ENCODE peak calls at places on chromosomes 3 and 15, in five cellular contexts. One of them, this sample, is unnamed.

GRCh38 chr3:185175370-185175987 is 22.6 kb upstream of the C3orf70 start:
- DNase-seq in tibial artery: no peak
- DNase-seq in H9: peak
- DNase-seq in coronary artery: no peak
- DNase-seq in stomach: peak
- DNase-seq in this sample: no peak

GRCh38 chr3:143090486-143090885 is 29.1 kb upstream of the CHST2 start:
- DNase-seq in H9: no peak
- DNase-seq in stomach: peak
- DNase-seq in tibial artery: no peak
- DNase-seq in coronary artery: no peak
- DNase-seq in this sample: no peak

GRCh38 chr3:144426366-144426765 is 454.7 kb downstream of the DIPK2A start:
- DNase-seq in stomach: no peak
- DNase-seq in coronary artery: no peak
- DNase-seq in tibial artery: no peak
- DNase-seq in H9: no peak
- DNase-seq in this sample: no peak

GRCh38 chr3:102449341-102449740 is 14.5 kb downstream of the ZPLD1 start:
- DNase-seq in stomach: no peak
- DNase-seq in coronary artery: no peak
- DNase-seq in tibial artery: no peak
- DNase-seq in H9: no peak
- DNase-seq in this sample: no peak

GRCh38 chr3:195911041-195911945 is 2.9 kb upstream of the TNK2 start:
- DNase-seq in stomach: no peak
- DNase-seq in coronary artery: no peak
- DNase-seq in H9: no peak
- DNase-seq in tibial artery: no peak
- DNase-seq in this sample: no peak

GRCh38 chr3:58249358-58250092 is 11.9 kb downstream of the ABHD6 start:
- DNase-seq in tibial artery: no peak
- DNase-seq in stomach: peak
- DNase-seq in H9: no peak
- DNase-seq in coronary artery: no peak
- DNase-seq in this sample: no peak

GRCh38 chr3:4472312-4472711 is 5.2 kb upstream of the SUMF1 start:
- DNase-seq in tibial artery: no peak
- DNase-seq in stomach: no peak
- DNase-seq in coronary artery: no peak
- DNase-seq in H9: no peak
- DNase-seq in this sample: no peak

GRCh38 chr15:90818251-90819210 is 49.9 kb upstream of the FURIN start:
- DNase-seq in tibial artery: no peak
- DNase-seq in H9: peak
- DNase-seq in coronary artery: no peak
- DNase-seq in stomach: peak
- DNase-seq in this sample: no peak

GRCh38 chr3:120642368-120642948 is 39.6 kb downstream of the HGD start:
- DNase-seq in tibial artery: no peak
- DNase-seq in coronary artery: no peak
- DNase-seq in stomach: no peak
- DNase-seq in H9: no peak
- DNase-seq in this sample: peak

GRCh38 chr3:127404614-127405598 is 117.1 kb upstream of the PRR20G start:
- DNase-seq in stomach: peak
- DNase-seq in tibial artery: no peak
- DNase-seq in H9: peak
- DNase-seq in coronary artery: peak
- DNase-seq in this sample: no peak

GRCh38 chr3:52469001-52469400 is 13.6 kb downstream of the NISCH start:
- DNase-seq in tibial artery: no peak
- DNase-seq in coronary artery: no peak
- DNase-seq in H9: peak
- DNase-seq in stomach: no peak
- DNase-seq in this sample: no peak
- H3K27ac ChIP-seq in tibial artery: no peak
- H3K27ac ChIP-seq in coronary artery: no peak
- H3K27ac ChIP-seq in H9: no peak
- H3K27ac ChIP-seq in stomach: no peak
- H3K27ac ChIP-seq in this sample: no peak

DNA sequence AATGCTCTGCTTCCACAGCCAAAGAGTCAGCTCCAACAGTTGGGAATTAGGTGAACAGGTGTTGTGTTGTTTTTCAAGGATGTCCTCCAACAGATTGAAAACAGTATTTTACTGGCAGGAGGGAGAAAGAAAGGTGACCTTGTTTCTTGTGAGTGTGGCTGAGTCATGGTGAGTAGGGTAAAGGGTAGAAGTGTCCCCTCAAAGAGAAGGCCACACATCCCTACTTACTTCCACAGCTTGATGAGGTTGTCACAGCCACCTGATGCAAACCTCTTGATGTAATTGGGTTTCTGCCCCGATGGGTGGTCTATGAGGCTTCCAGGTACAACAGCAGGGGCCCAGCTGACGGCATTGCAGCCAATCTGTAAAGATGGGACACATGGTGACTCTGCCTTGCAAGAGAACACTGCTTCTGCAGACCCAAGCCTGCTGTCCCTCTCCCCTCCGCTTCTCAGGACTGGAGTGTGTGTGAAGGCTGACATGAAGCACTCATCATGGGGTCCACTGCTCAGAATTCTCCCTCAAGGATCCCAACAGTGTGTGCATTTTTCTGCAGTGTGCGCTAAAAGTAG is 12.7 kb upstream of the GHRL start:
- DNase-seq in stomach: no peak
- DNase-seq in H9: no peak
- DNase-seq in tibial artery: no peak
- DNase-seq in coronary artery: no peak
- DNase-seq in this sample: no peak
- H3K27ac ChIP-seq in stomach: no peak
- H3K27ac ChIP-seq in H9: no peak
- H3K27ac ChIP-seq in tibial artery: no peak
- H3K27ac ChIP-seq in coronary artery: no peak
- H3K27ac ChIP-seq in this sample: peak

DNA sequence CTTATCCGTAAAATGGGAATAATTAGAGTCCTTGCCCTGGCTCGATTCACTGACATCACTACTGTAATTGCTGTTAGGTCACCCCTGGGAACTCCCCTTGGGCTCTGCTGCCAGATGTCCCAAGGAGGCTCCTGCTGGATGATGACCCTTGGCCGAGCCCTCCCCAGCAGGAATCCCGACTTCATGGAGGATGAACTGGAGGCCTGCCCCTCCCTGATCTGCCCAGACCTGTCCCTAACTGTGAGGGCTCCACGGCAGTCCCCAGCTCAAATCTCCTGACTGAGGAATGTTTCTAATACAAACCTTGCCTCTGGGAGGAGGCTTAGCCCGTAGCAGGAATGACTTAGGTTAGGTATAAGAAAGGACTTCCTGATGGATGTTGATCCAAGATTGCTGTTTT is 18.1 kb downstream of the ESYT3 start:
- DNase-seq in coronary artery: peak
- DNase-seq in stomach: no peak
- DNase-seq in H9: peak
- DNase-seq in tibial artery: no peak
- DNase-seq in this sample: no peak
- H3K27ac ChIP-seq in coronary artery: no peak
- H3K27ac ChIP-seq in stomach: no peak
- H3K27ac ChIP-seq in H9: no peak
- H3K27ac ChIP-seq in tibial artery: no peak
- H3K27ac ChIP-seq in this sample: no peak

GRCh38 chr3:124559650-124560405 is 170.4 kb upstream of the UMPS start:
- DNase-seq in stomach: peak
- DNase-seq in H9: peak
- DNase-seq in tibial artery: peak
- DNase-seq in coronary artery: peak
- DNase-seq in this sample: peak
- H3K27ac ChIP-seq in stomach: peak
- H3K27ac ChIP-seq in H9: no peak
- H3K27ac ChIP-seq in tibial artery: peak
- H3K27ac ChIP-seq in coronary artery: peak
- H3K27ac ChIP-seq in this sample: peak

GRCh38 chr3:52057806-52058099 is 1.4 kb upstream of the DUSP7 start:
- DNase-seq in tibial artery: no peak
- DNase-seq in stomach: no peak
- DNase-seq in H9: no peak
- DNase-seq in coronary artery: no peak
- DNase-seq in this sample: no peak

GRCh38 chr3:52058111-52058510 is 1.7 kb upstream of the DUSP7 start:
- DNase-seq in H9: no peak
- DNase-seq in tibial artery: no peak
- DNase-seq in stomach: no peak
- DNase-seq in coronary artery: no peak
- DNase-seq in this sample: no peak

GRCh38 chr3:52056521-52056967 is at the start of gene DUSP7:
- DNase-seq in tibial artery: peak
- DNase-seq in coronary artery: peak
- DNase-seq in stomach: peak
- DNase-seq in H9: peak
- DNase-seq in this sample: peak

GRCh38 chr3:52055537-52056351 is 627 bp downstream of the DUSP7 start:
- DNase-seq in coronary artery: no peak
- DNase-seq in stomach: peak
- DNase-seq in H9: peak
- DNase-seq in tibial artery: no peak
- DNase-seq in this sample: peak

DNA sequence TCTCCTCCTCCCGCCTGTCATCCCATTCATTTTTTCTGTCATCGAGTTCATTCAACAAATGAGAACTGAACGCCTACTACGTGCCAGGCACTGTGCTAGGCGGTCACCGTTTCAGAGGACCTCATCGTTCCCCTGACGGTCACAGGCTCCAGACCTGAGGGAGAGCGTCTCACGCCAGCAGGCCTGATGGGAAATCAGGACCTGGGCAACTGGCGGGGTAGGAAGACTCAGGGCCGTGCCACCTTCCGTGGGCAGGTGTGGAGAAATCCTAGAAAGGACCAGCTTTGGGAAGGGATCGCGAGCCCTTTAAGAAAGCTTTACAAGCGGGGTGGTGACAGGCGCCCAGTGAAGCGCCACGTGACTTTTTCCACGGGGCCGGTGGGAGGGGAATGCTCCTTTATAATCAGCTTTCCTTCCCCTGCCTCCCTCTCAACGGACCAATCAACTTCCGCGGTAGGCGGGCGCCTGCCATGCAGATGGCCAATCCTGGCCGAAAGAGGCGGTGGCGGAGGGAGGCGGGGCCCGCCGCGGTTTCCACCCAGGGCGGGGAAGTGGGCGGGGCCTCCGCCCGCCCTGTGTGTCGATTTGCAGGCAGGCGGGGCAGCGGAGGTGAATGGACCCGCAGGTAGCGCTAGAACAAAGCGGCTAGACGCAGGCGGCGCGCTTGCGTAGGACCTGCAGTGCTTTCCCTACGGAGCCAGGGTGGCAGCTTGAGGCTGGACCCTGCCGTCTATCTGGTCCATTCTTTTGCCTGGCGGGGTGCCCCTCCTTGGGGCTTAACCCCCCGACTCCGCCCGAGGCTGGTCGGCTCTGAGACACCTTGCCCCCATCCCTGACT is 816 bp upstream of the DUSP7 start:
- DNase-seq in tibial artery: peak
- DNase-seq in stomach: peak
- DNase-seq in coronary artery: peak
- DNase-seq in H9: peak
- DNase-seq in this sample: peak
- H3K27ac ChIP-seq in tibial artery: peak
- H3K27ac ChIP-seq in stomach: peak
- H3K27ac ChIP-seq in coronary artery: peak
- H3K27ac ChIP-seq in H9: no peak
- H3K27ac ChIP-seq in this sample: peak

DNA sequence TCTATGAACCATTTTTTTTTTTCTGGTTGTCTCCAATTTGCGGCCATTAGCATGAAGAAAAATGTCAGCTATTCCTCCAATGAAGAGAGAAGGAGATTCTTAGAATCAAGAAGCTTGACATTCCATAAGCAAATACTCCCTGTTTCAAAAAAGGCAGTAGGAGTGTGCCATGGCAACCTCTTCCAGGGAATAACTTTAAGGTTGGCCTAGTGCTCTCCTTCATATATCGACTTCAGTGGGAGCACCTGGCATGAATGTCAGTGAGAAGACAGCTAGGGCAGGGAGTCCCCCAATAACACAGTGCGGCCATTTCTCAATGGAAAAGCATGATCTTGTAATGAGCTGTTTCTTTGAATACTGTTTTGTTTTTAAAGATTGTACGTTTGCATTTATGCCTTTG is 493.0 kb upstream of the ATP11B start:
- DNase-seq in stomach: no peak
- DNase-seq in tibial artery: no peak
- DNase-seq in coronary artery: no peak
- DNase-seq in H9: no peak
- DNase-seq in this sample: no peak
- H3K27ac ChIP-seq in stomach: no peak
- H3K27ac ChIP-seq in tibial artery: no peak
- H3K27ac ChIP-seq in coronary artery: no peak
- H3K27ac ChIP-seq in H9: no peak
- H3K27ac ChIP-seq in this sample: no peak

DNA sequence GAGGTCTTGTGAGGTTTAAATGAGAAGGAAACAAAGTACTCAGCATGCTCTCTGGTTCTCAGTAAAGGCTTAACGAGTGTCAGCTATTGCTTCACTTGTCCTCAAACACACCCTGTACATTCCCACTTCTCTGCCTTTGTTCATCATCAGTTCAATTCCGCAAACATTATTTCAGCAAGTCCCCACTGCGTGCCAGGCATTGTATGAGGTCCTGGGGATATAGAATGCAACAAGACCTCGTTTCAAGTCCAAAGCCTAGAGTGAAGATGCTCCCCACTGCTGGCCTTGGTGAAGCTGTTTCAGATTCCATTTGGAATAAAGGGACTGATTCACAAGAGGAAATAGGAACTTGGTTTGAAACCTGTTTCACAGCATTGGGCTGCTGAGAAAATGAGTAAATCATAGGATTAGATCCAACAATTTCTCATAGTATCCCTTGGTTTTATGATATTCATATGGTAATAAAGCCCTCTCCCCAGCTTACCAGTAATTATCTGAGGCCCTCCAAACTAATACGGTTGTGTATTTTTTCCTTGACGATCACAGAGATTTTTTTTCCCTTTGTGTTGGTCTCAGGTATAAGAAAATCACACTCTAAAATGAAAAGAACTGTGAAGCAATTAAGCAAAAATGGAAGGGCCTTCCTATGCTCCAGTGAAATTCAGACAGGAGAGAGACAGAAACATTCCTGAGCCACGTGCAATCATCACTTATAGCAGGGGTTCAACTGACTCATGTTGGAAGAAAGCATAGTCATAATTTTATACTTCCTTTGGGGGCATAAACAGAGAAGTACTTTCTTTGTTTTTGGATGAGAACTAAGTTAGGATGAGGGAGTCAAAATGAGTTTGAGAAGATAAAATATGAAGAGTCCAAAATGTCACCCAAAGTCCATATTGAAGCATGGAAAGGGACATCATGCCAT is 258.6 kb downstream of the RORA start:
- DNase-seq in coronary artery: no peak
- DNase-seq in H9: no peak
- DNase-seq in tibial artery: no peak
- DNase-seq in stomach: no peak
- DNase-seq in this sample: no peak
- H3K27ac ChIP-seq in coronary artery: no peak
- H3K27ac ChIP-seq in H9: no peak
- H3K27ac ChIP-seq in tibial artery: no peak
- H3K27ac ChIP-seq in stomach: no peak
- H3K27ac ChIP-seq in this sample: no peak

GRCh38 chr3:150248116-150248864 is 159.8 kb upstream of the TSC22D2 start:
- DNase-seq in tibial artery: no peak
- DNase-seq in coronary artery: no peak
- DNase-seq in H9: no peak
- DNase-seq in stomach: no peak
- DNase-seq in this sample: no peak
- H3K27ac ChIP-seq in tibial artery: no peak
- H3K27ac ChIP-seq in coronary artery: no peak
- H3K27ac ChIP-seq in H9: no peak
- H3K27ac ChIP-seq in stomach: no peak
- H3K27ac ChIP-seq in this sample: no peak

This sample was measured in A549.